ENCODE peak calls at places on chromosomes 5 and 9, in seven cellular contexts. One of them, this sample, is unnamed. For H3K4me1, the result is how much of the 10 kb centered on the place peaks cover.

GRCh38 chr5:34826347-34826746 is 12.6 kb upstream of the TTC23L start:
- DNase-seq in Karpas-422: no peak
- DNase-seq in right atrium auricular region: no peak
- DNase-seq in left ventricle myocardium inferior: no peak
- DNase-seq in fibroblast of lung: no peak
- DNase-seq in heart right ventricle: no peak
- DNase-seq in CD4-positive, alpha-beta memory T cell: no peak
- DNase-seq in this sample: no peak

GRCh38 chr9:71001780-71002386 is 119.5 kb downstream of the TRPM3 start:
- DNase-seq in fibroblast of lung: peak
- DNase-seq in right atrium auricular region: no peak
- DNase-seq in left ventricle myocardium inferior: no peak
- DNase-seq in Karpas-422: peak
- DNase-seq in CD4-positive, alpha-beta memory T cell: no peak
- DNase-seq in heart right ventricle: peak
- DNase-seq in this sample: no peak

GRCh38 chr5:22044229-22044628 is 808.9 kb downstream of the CDH12 start:
- DNase-seq in right atrium auricular region: no peak
- DNase-seq in fibroblast of lung: no peak
- DNase-seq in CD4-positive, alpha-beta memory T cell: no peak
- DNase-seq in Karpas-422: no peak
- DNase-seq in heart right ventricle: no peak
- DNase-seq in left ventricle myocardium inferior: no peak
- DNase-seq in this sample: no peak

GRCh38 chr5:14250094-14250777 is 107.1 kb downstream of the TRIO start:
- DNase-seq in Karpas-422: no peak
- DNase-seq in CD4-positive, alpha-beta memory T cell: no peak
- DNase-seq in fibroblast of lung: peak
- DNase-seq in right atrium auricular region: peak
- DNase-seq in heart right ventricle: peak
- DNase-seq in left ventricle myocardium inferior: peak
- DNase-seq in this sample: no peak

GRCh38 chr5:150053231-150053626 is 33.1 kb downstream of the CSF1R start:
- DNase-seq in Karpas-422: no peak
- DNase-seq in left ventricle myocardium inferior: no peak
- DNase-seq in heart right ventricle: no peak
- DNase-seq in fibroblast of lung: peak
- DNase-seq in CD4-positive, alpha-beta memory T cell: no peak
- DNase-seq in right atrium auricular region: no peak
- DNase-seq in this sample: no peak

GRCh38 chr5:79186021-79186420 is 49.9 kb upstream of the JMY start:
- DNase-seq in fibroblast of lung: no peak
- DNase-seq in Karpas-422: no peak
- DNase-seq in CD4-positive, alpha-beta memory T cell: no peak
- DNase-seq in left ventricle myocardium inferior: no peak
- DNase-seq in heart right ventricle: no peak
- DNase-seq in right atrium auricular region: no peak
- DNase-seq in this sample: no peak

GRCh38 chr5:179275941-179276837 is 69.1 kb downstream of the ADAMTS2 start:
- DNase-seq in fibroblast of lung: peak
- DNase-seq in Karpas-422: no peak
- DNase-seq in CD4-positive, alpha-beta memory T cell: no peak
- DNase-seq in right atrium auricular region: peak
- DNase-seq in left ventricle myocardium inferior: peak
- DNase-seq in heart right ventricle: peak
- DNase-seq in this sample: peak

GRCh38 chr9:108360304-108360703 is 495.5 kb downstream of the ACTL7B start:
- DNase-seq in CD4-positive, alpha-beta memory T cell: no peak
- DNase-seq in Karpas-422: no peak
- DNase-seq in heart right ventricle: no peak
- DNase-seq in right atrium auricular region: no peak
- DNase-seq in fibroblast of lung: no peak
- DNase-seq in left ventricle myocardium inferior: no peak
- DNase-seq in this sample: no peak

GRCh38 chr9:108443741-108444140 is 412.0 kb downstream of the ACTL7B start:
- DNase-seq in fibroblast of lung: peak
- DNase-seq in right atrium auricular region: no peak
- DNase-seq in CD4-positive, alpha-beta memory T cell: no peak
- DNase-seq in heart right ventricle: no peak
- DNase-seq in left ventricle myocardium inferior: no peak
- DNase-seq in Karpas-422: no peak
- DNase-seq in this sample: no peak

GRCh38 chr9:90774682-90775081 is 26.9 kb upstream of the SYK start:
- DNase-seq in fibroblast of lung: no peak
- DNase-seq in CD4-positive, alpha-beta memory T cell: no peak
- DNase-seq in right atrium auricular region: no peak
- DNase-seq in Karpas-422: peak
- DNase-seq in heart right ventricle: no peak
- DNase-seq in left ventricle myocardium inferior: no peak
- DNase-seq in this sample: no peak

GRCh38 chr5:96280946-96281393 is 152.1 kb downstream of the PCSK1 start:
- DNase-seq in right atrium auricular region: no peak
- DNase-seq in heart right ventricle: no peak
- DNase-seq in CD4-positive, alpha-beta memory T cell: no peak
- DNase-seq in Karpas-422: no peak
- DNase-seq in fibroblast of lung: no peak
- DNase-seq in left ventricle myocardium inferior: no peak
- DNase-seq in this sample: no peak

GRCh38 chr5:107047048-107047447 is 623.7 kb downstream of the EFNA5 start:
- DNase-seq in Karpas-422: no peak
- DNase-seq in heart right ventricle: no peak
- DNase-seq in CD4-positive, alpha-beta memory T cell: no peak
- DNase-seq in fibroblast of lung: no peak
- DNase-seq in right atrium auricular region: no peak
- DNase-seq in left ventricle myocardium inferior: no peak
- DNase-seq in this sample: no peak

GRCh38 chr5:94057655-94058054 is 316.3 kb upstream of the POU5F2 start:
- DNase-seq in left ventricle myocardium inferior: no peak
- DNase-seq in heart right ventricle: no peak
- DNase-seq in fibroblast of lung: no peak
- DNase-seq in right atrium auricular region: no peak
- DNase-seq in CD4-positive, alpha-beta memory T cell: no peak
- DNase-seq in Karpas-422: no peak
- DNase-seq in this sample: no peak

GRCh38 chr5:24777392-24777791 is 132.6 kb upstream of the CDH10 start:
- DNase-seq in right atrium auricular region: no peak
- DNase-seq in left ventricle myocardium inferior: no peak
- DNase-seq in fibroblast of lung: no peak
- DNase-seq in Karpas-422: no peak
- DNase-seq in heart right ventricle: no peak
- DNase-seq in CD4-positive, alpha-beta memory T cell: no peak
- DNase-seq in this sample: no peak

GRCh38 chr9:95249986-95250385 is 67.5 kb downstream of the FANCC start:
- DNase-seq in CD4-positive, alpha-beta memory T cell: no peak
- DNase-seq in right atrium auricular region: no peak
- DNase-seq in fibroblast of lung: no peak
- DNase-seq in Karpas-422: no peak
- DNase-seq in left ventricle myocardium inferior: no peak
- DNase-seq in heart right ventricle: no peak
- DNase-seq in this sample: no peak

DNA sequence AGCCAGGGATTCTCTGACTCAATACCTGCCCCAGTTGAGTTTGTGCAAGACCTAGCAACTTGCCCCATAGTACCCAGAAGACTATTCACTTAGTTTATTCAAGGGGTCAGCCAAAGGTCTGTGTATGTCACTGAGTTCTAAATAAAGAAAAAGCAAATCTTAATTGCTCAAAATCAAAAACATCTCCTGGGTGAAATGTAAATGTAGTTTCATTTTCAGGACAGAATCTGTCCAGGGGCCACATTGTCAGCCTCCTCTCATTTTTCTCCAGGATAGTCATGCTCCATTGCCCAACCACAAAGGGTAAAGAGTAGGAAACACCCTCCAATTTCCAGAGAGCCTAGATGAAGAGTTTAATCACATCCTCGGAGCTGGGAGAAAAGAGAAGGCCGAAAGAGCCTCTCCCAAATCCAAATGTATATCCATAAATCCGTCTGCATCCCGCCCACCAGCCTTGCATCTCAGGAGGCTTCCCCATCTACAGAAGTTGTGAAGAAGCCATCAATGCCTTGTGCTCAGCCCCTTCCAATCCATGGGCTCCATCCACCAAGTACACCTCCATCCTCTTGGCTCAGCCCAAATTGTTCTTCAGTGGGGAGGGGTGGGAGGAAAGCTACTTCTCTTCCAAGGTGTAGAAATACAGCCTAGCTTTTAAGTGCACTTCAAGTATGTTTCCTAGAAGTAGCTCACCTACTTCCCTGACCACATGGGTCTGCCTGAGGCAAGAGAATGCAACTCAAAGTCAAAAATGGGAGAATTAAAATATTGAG is 26.9 kb downstream of the ADAM19 start:
- DNase-seq in heart right ventricle: no peak
- DNase-seq in left ventricle myocardium inferior: no peak
- DNase-seq in fibroblast of lung: peak
- DNase-seq in right atrium auricular region: no peak
- DNase-seq in Karpas-422: no peak
- DNase-seq in CD4-positive, alpha-beta memory T cell: no peak
- DNase-seq in this sample: no peak
- H3K4me1 ChIP-seq in heart right ventricle: under half
- H3K4me1 ChIP-seq in left ventricle myocardium inferior: half or more
- H3K4me1 ChIP-seq in fibroblast of lung: under half
- H3K4me1 ChIP-seq in right atrium auricular region: under half
- H3K4me1 ChIP-seq in Karpas-422: under half
- H3K4me1 ChIP-seq in CD4-positive, alpha-beta memory T cell: half or more
- H3K4me1 ChIP-seq in this sample: half or more

GRCh38 chr5:171152382-171152781 is 156.7 kb upstream of the TLX3 start:
- DNase-seq in right atrium auricular region: no peak
- DNase-seq in fibroblast of lung: peak
- DNase-seq in left ventricle myocardium inferior: no peak
- DNase-seq in Karpas-422: no peak
- DNase-seq in heart right ventricle: no peak
- DNase-seq in CD4-positive, alpha-beta memory T cell: no peak
- DNase-seq in this sample: no peak
- H3K4me1 ChIP-seq in right atrium auricular region: under half
- H3K4me1 ChIP-seq in fibroblast of lung: under half
- H3K4me1 ChIP-seq in left ventricle myocardium inferior: under half
- H3K4me1 ChIP-seq in Karpas-422: under half
- H3K4me1 ChIP-seq in heart right ventricle: under half
- H3K4me1 ChIP-seq in CD4-positive, alpha-beta memory T cell: under half
- H3K4me1 ChIP-seq in this sample: under half

GRCh38 chr5:112918136-112918535 is 3.9 kb downstream of the REEP5 start:
- DNase-seq in fibroblast of lung: no peak
- DNase-seq in left ventricle myocardium inferior: no peak
- DNase-seq in Karpas-422: no peak
- DNase-seq in right atrium auricular region: no peak
- DNase-seq in heart right ventricle: no peak
- DNase-seq in CD4-positive, alpha-beta memory T cell: no peak
- DNase-seq in this sample: no peak

GRCh38 chr5:112918679-112919078 is 3.3 kb downstream of the REEP5 start:
- DNase-seq in Karpas-422: no peak
- DNase-seq in CD4-positive, alpha-beta memory T cell: no peak
- DNase-seq in heart right ventricle: no peak
- DNase-seq in right atrium auricular region: no peak
- DNase-seq in left ventricle myocardium inferior: no peak
- DNase-seq in fibroblast of lung: peak
- DNase-seq in this sample: no peak

GRCh38 chr5:112914584-112914983 is 7.4 kb downstream of the REEP5 start:
- DNase-seq in right atrium auricular region: no peak
- DNase-seq in heart right ventricle: no peak
- DNase-seq in fibroblast of lung: no peak
- DNase-seq in left ventricle myocardium inferior: no peak
- DNase-seq in Karpas-422: no peak
- DNase-seq in CD4-positive, alpha-beta memory T cell: no peak
- DNase-seq in this sample: no peak

GRCh38 chr5:112917453-112918005 is 4.5 kb downstream of the REEP5 start:
- DNase-seq in left ventricle myocardium inferior: no peak
- DNase-seq in right atrium auricular region: no peak
- DNase-seq in fibroblast of lung: peak
- DNase-seq in CD4-positive, alpha-beta memory T cell: no peak
- DNase-seq in heart right ventricle: no peak
- DNase-seq in Karpas-422: peak
- DNase-seq in this sample: no peak

DNA sequence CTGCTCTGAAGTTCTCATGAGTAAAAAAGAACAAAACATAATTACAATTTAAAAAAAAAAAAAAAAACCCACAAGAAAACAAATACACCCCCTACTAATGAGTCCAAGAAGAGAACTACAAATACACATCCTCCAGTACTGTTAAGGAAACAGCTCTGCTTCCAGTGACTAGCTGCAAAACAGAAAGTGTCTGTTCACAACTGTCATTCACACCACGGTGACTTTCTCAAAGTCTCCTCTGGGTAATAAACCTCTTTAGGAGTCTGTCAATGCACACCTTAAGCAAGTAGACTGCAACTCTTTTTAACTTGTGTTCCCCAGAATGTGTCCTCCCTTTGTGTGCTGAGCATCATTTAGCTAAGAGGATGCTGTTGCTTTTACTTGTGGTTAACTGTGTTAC is 6.2 kb downstream of the REEP5 start:
- DNase-seq in right atrium auricular region: no peak
- DNase-seq in left ventricle myocardium inferior: no peak
- DNase-seq in fibroblast of lung: no peak
- DNase-seq in heart right ventricle: no peak
- DNase-seq in CD4-positive, alpha-beta memory T cell: no peak
- DNase-seq in Karpas-422: no peak
- DNase-seq in this sample: no peak
- H3K4me1 ChIP-seq in right atrium auricular region: under half
- H3K4me1 ChIP-seq in left ventricle myocardium inferior: half or more
- H3K4me1 ChIP-seq in fibroblast of lung: under half
- H3K4me1 ChIP-seq in heart right ventricle: half or more
- H3K4me1 ChIP-seq in CD4-positive, alpha-beta memory T cell: half or more
- H3K4me1 ChIP-seq in Karpas-422: under half
- H3K4me1 ChIP-seq in this sample: under half

GRCh38 chr5:116531117-116531516 is 43.5 kb downstream of the SEMA6A start:
- DNase-seq in heart right ventricle: no peak
- DNase-seq in fibroblast of lung: no peak
- DNase-seq in CD4-positive, alpha-beta memory T cell: no peak
- DNase-seq in Karpas-422: no peak
- DNase-seq in left ventricle myocardium inferior: no peak
- DNase-seq in right atrium auricular region: no peak
- DNase-seq in this sample: no peak

GRCh38 chr5:116531635-116532034 is 43.0 kb downstream of the SEMA6A start:
- DNase-seq in right atrium auricular region: no peak
- DNase-seq in left ventricle myocardium inferior: no peak
- DNase-seq in Karpas-422: no peak
- DNase-seq in fibroblast of lung: no peak
- DNase-seq in CD4-positive, alpha-beta memory T cell: no peak
- DNase-seq in heart right ventricle: no peak
- DNase-seq in this sample: no peak

GRCh38 chr5:116530276-116530675 is 44.3 kb downstream of the SEMA6A start:
- DNase-seq in CD4-positive, alpha-beta memory T cell: no peak
- DNase-seq in fibroblast of lung: no peak
- DNase-seq in Karpas-422: no peak
- DNase-seq in right atrium auricular region: no peak
- DNase-seq in heart right ventricle: no peak
- DNase-seq in left ventricle myocardium inferior: no peak
- DNase-seq in this sample: no peak

GRCh38 chr5:116528519-116529234 is 45.9 kb downstream of the SEMA6A start:
- DNase-seq in heart right ventricle: no peak
- DNase-seq in right atrium auricular region: no peak
- DNase-seq in Karpas-422: no peak
- DNase-seq in fibroblast of lung: no peak
- DNase-seq in CD4-positive, alpha-beta memory T cell: no peak
- DNase-seq in left ventricle myocardium inferior: no peak
- DNase-seq in this sample: no peak

DNA sequence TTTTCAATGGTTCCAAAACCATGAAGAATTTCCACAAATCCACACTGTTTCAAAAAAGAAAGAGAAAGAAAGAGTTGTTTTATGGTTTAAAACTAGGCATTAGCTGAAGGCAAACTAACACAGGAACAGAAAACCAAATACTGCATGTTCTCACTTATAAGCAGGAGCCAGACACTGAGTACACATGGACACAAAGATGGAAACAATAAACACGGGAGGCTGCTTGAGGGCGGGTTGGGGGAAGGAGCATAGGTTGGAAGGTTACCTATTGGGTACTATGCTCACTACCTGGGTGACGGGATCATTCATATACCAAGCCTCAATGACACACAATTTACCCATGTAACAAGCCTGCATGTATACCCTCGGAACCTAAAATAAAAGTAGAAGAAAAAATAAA is 45.0 kb downstream of the SEMA6A start:
- DNase-seq in heart right ventricle: no peak
- DNase-seq in right atrium auricular region: no peak
- DNase-seq in fibroblast of lung: no peak
- DNase-seq in Karpas-422: no peak
- DNase-seq in CD4-positive, alpha-beta memory T cell: no peak
- DNase-seq in left ventricle myocardium inferior: no peak
- DNase-seq in this sample: no peak
- H3K4me1 ChIP-seq in heart right ventricle: under half
- H3K4me1 ChIP-seq in right atrium auricular region: under half
- H3K4me1 ChIP-seq in fibroblast of lung: under half
- H3K4me1 ChIP-seq in Karpas-422: under half
- H3K4me1 ChIP-seq in CD4-positive, alpha-beta memory T cell: under half
- H3K4me1 ChIP-seq in left ventricle myocardium inferior: under half
- H3K4me1 ChIP-seq in this sample: under half